ENCODE peak calls at places on chromosomes 1 and 21, in ten cellular contexts. One of them, this sample, is unnamed.

GRCh38 chr1:41446851-41447610 is 37.5 kb downstream of the EDN2 start:
- DNase-seq in upper lobe of right lung: no peak
- DNase-seq in Caco-2: no peak
- DNase-seq in MM.1S: no peak
- DNase-seq in left ventricle myocardium inferior: no peak
- DNase-seq in tibial artery: no peak
- DNase-seq in IMR-90: no peak
- DNase-seq in lung: no peak
- DNase-seq in uterus: no peak
- DNase-seq in neural progenitor cell: no peak
- DNase-seq in this sample: no peak

GRCh38 chr1:73898540-73898939 is 299.4 kb downstream of the LRRIQ3 start:
- DNase-seq in MM.1S: no peak
- DNase-seq in left ventricle myocardium inferior: no peak
- DNase-seq in upper lobe of right lung: no peak
- DNase-seq in neural progenitor cell: no peak
- DNase-seq in uterus: no peak
- DNase-seq in tibial artery: no peak
- DNase-seq in IMR-90: no peak
- DNase-seq in Caco-2: no peak
- DNase-seq in lung: no peak
- DNase-seq in this sample: no peak

GRCh38 chr1:244074559-244075171 is 23.6 kb downstream of the ZBTB18 start:
- DNase-seq in MM.1S: no peak
- DNase-seq in IMR-90: no peak
- DNase-seq in lung: no peak
- DNase-seq in left ventricle myocardium inferior: no peak
- DNase-seq in neural progenitor cell: no peak
- DNase-seq in uterus: no peak
- DNase-seq in upper lobe of right lung: no peak
- DNase-seq in tibial artery: no peak
- DNase-seq in Caco-2: no peak
- DNase-seq in this sample: no peak

GRCh38 chr1:32247983-32248889 is 1.2 kb downstream of the FAM167B start:
- DNase-seq in left ventricle myocardium inferior: peak; percentile 84
- DNase-seq in lung: peak; percentile 84
- DNase-seq in upper lobe of right lung: peak; percentile 92
- DNase-seq in uterus: peak; percentile 73
- DNase-seq in MM.1S: peak; percentile 86
- DNase-seq in IMR-90: peak; percentile 52
- DNase-seq in tibial artery: peak; percentile 89
- DNase-seq in Caco-2: peak; percentile 48
- DNase-seq in neural progenitor cell: peak; percentile 91
- DNase-seq in this sample: peak; percentile 35

GRCh38 chr1:185679220-185679619 is 55.0 kb upstream of the HMCN1 start:
- DNase-seq in Caco-2: no peak
- DNase-seq in lung: no peak
- DNase-seq in neural progenitor cell: no peak
- DNase-seq in uterus: no peak
- DNase-seq in upper lobe of right lung: no peak
- DNase-seq in IMR-90: no peak
- DNase-seq in tibial artery: no peak
- DNase-seq in left ventricle myocardium inferior: no peak
- DNase-seq in MM.1S: no peak
- DNase-seq in this sample: no peak

GRCh38 chr21:34762761-34763160 is 94.0 kb downstream of the CLIC6 start:
- DNase-seq in Caco-2: no peak
- DNase-seq in left ventricle myocardium inferior: no peak
- DNase-seq in MM.1S: no peak
- DNase-seq in uterus: no peak
- DNase-seq in IMR-90: peak; percentile 81
- DNase-seq in tibial artery: no peak
- DNase-seq in lung: no peak
- DNase-seq in upper lobe of right lung: no peak
- DNase-seq in neural progenitor cell: no peak
- DNase-seq in this sample: peak; percentile 13

GRCh38 chr1:173190101-173190895 is 16.8 kb downstream of the TNFSF4 start:
- DNase-seq in tibial artery: peak; percentile 90
- DNase-seq in uterus: peak; percentile 45
- DNase-seq in lung: peak; percentile 84
- DNase-seq in upper lobe of right lung: peak; percentile 77
- DNase-seq in IMR-90: peak; percentile 62
- DNase-seq in MM.1S: peak; percentile 77
- DNase-seq in left ventricle myocardium inferior: peak; percentile 78
- DNase-seq in neural progenitor cell: no peak
- DNase-seq in Caco-2: no peak
- DNase-seq in this sample: peak; percentile 52

GRCh38 chr1:238485062-238485905 is 594.6 kb upstream of the ZP4 start:
- DNase-seq in uterus: peak; percentile 44
- DNase-seq in lung: no peak
- DNase-seq in left ventricle myocardium inferior: no peak
- DNase-seq in upper lobe of right lung: no peak
- DNase-seq in IMR-90: peak; percentile 60
- DNase-seq in tibial artery: peak; percentile 44
- DNase-seq in neural progenitor cell: peak; percentile 38
- DNase-seq in Caco-2: no peak
- DNase-seq in MM.1S: no peak
- DNase-seq in this sample: peak; percentile 61

GRCh38 chr1:228178737-228179720 is 13.4 kb downstream of the IBA57 start:
- DNase-seq in lung: no peak
- DNase-seq in uterus: peak; percentile 24
- DNase-seq in MM.1S: no peak
- DNase-seq in tibial artery: no peak
- DNase-seq in IMR-90: peak; percentile 32
- DNase-seq in left ventricle myocardium inferior: no peak
- DNase-seq in Caco-2: no peak
- DNase-seq in upper lobe of right lung: peak; percentile 66
- DNase-seq in neural progenitor cell: no peak
- DNase-seq in this sample: peak; percentile 22

GRCh38 chr1:54970901-54971300 is 9.5 kb upstream of the TMEM61 start:
- DNase-seq in MM.1S: no peak
- DNase-seq in neural progenitor cell: no peak
- DNase-seq in IMR-90: no peak
- DNase-seq in uterus: no peak
- DNase-seq in left ventricle myocardium inferior: no peak
- DNase-seq in lung: no peak
- DNase-seq in upper lobe of right lung: no peak
- DNase-seq in Caco-2: no peak
- DNase-seq in tibial artery: no peak
- DNase-seq in this sample: no peak

GRCh38 chr1:86914635-86914997 is at the start of gene HS2ST1:
- DNase-seq in upper lobe of right lung: no peak
- DNase-seq in MM.1S: no peak
- DNase-seq in left ventricle myocardium inferior: no peak
- DNase-seq in lung: no peak
- DNase-seq in tibial artery: no peak
- DNase-seq in IMR-90: no peak
- DNase-seq in uterus: no peak
- DNase-seq in Caco-2: no peak
- DNase-seq in neural progenitor cell: no peak
- DNase-seq in this sample: no peak

GRCh38 chr1:162973381-162973795 is 95.8 kb upstream of the RGS4 start:
- DNase-seq in MM.1S: no peak
- DNase-seq in uterus: no peak
- DNase-seq in IMR-90: peak; percentile 90
- DNase-seq in tibial artery: no peak
- DNase-seq in lung: no peak
- DNase-seq in Caco-2: no peak
- DNase-seq in upper lobe of right lung: no peak
- DNase-seq in neural progenitor cell: no peak
- DNase-seq in left ventricle myocardium inferior: no peak
- DNase-seq in this sample: no peak

GRCh38 chr1:66354311-66354922 is 179.5 kb upstream of the SGIP1 start:
- DNase-seq in uterus: no peak
- DNase-seq in upper lobe of right lung: no peak
- DNase-seq in MM.1S: no peak
- DNase-seq in Caco-2: no peak
- DNase-seq in neural progenitor cell: no peak
- DNase-seq in lung: no peak
- DNase-seq in left ventricle myocardium inferior: no peak
- DNase-seq in tibial artery: no peak
- DNase-seq in IMR-90: peak; percentile 69
- DNase-seq in this sample: peak; percentile 88

GRCh38 chr1:184160236-184160635 is 108.7 kb downstream of the TSEN15 start:
- DNase-seq in left ventricle myocardium inferior: no peak
- DNase-seq in Caco-2: no peak
- DNase-seq in tibial artery: no peak
- DNase-seq in lung: no peak
- DNase-seq in MM.1S: no peak
- DNase-seq in IMR-90: peak; percentile 90
- DNase-seq in neural progenitor cell: no peak
- DNase-seq in uterus: no peak
- DNase-seq in upper lobe of right lung: no peak
- DNase-seq in this sample: no peak

DNA sequence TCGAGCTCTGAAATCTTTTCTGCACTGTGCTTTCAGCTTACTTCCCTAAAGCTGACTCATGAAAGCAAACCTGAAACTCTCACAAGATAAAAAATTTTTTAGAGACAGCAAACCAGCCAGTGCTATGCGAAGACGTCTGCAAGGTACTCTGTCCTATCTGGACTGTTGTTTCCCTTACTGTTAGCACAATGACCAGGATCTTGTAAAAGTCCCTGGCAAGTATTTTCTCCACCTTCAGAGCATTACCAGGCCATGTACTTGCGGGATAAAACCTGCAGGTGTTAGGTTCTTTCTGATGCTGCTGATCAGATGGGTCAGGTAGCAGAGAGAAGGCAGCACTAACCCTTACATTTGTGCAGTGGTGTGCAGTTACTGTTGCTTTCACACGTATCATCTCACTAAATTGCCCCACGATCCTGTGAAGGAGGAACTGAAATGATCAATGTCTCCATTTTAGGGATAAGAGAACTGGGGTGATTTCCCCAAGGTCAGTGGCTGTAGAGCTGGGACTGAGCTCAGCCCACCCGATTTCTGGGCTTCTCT is 56.6 kb downstream of the PLXNA2 start:
- DNase-seq in neural progenitor cell: no peak
- DNase-seq in left ventricle myocardium inferior: no peak
- DNase-seq in IMR-90: no peak
- DNase-seq in upper lobe of right lung: no peak
- DNase-seq in uterus: no peak
- DNase-seq in Caco-2: no peak
- DNase-seq in lung: no peak
- DNase-seq in MM.1S: peak; percentile 91
- DNase-seq in tibial artery: no peak
- DNase-seq in this sample: no peak
- H3K4me3 ChIP-seq in neural progenitor cell: no peak overlapping the region
- H3K4me3 ChIP-seq in left ventricle myocardium inferior: no peak overlapping the region
- H3K4me3 ChIP-seq in IMR-90: no peak overlapping the region
- H3K4me3 ChIP-seq in upper lobe of right lung: no peak overlapping the region
- H3K4me3 ChIP-seq in uterus: no peak overlapping the region
- H3K4me3 ChIP-seq in Caco-2: no peak overlapping the region
- H3K4me3 ChIP-seq in lung: no peak overlapping the region
- H3K4me3 ChIP-seq in MM.1S: peak overlapping the region; percentile 35
- H3K4me3 ChIP-seq in tibial artery: no peak overlapping the region
- H3K4me3 ChIP-seq in this sample: no peak overlapping the region

DNA sequence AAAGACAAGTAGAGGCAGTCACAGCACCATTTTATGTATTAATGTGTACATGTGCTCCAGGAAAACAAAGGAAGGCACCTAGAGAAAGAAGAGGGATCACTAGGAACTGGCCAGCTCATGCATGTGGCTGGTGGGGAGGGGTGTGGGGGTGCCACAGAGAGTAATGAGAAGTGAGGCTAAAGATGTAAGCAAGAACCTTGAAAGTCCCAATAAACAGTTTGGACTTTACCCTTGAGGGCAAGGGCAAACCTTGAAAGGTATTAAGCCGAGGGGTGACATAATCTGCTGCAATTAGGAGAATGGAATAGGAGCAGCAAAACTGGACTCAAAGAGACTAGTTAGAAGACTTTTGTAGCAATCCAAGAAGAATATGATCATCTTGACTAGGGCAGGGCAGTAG is 51.5 kb downstream of the ERI3 start:
- DNase-seq in neural progenitor cell: no peak
- DNase-seq in left ventricle myocardium inferior: no peak
- DNase-seq in IMR-90: no peak
- DNase-seq in uterus: no peak
- DNase-seq in MM.1S: no peak
- DNase-seq in lung: no peak
- DNase-seq in Caco-2: no peak
- DNase-seq in upper lobe of right lung: no peak
- DNase-seq in tibial artery: no peak
- DNase-seq in this sample: no peak
- H3K36me3 ChIP-seq in neural progenitor cell: no peaks in the 10 kb centered on the region
- H3K36me3 ChIP-seq in left ventricle myocardium inferior: peaks cover 75% of the 10 kb centered on the region
- H3K36me3 ChIP-seq in IMR-90: peaks cover 39% of the 10 kb centered on the region
- H3K36me3 ChIP-seq in uterus: no peaks in the 10 kb centered on the region
- H3K36me3 ChIP-seq in MM.1S: no peaks in the 10 kb centered on the region
- H3K36me3 ChIP-seq in lung: peaks cover 17% of the 10 kb centered on the region
- H3K36me3 ChIP-seq in Caco-2: no peaks in the 10 kb centered on the region
- H3K36me3 ChIP-seq in upper lobe of right lung: peaks cover 68% of the 10 kb centered on the region
- H3K36me3 ChIP-seq in tibial artery: peaks cover 58% of the 10 kb centered on the region
- H3K36me3 ChIP-seq in this sample: peaks cover 45% of the 10 kb centered on the region

DNA sequence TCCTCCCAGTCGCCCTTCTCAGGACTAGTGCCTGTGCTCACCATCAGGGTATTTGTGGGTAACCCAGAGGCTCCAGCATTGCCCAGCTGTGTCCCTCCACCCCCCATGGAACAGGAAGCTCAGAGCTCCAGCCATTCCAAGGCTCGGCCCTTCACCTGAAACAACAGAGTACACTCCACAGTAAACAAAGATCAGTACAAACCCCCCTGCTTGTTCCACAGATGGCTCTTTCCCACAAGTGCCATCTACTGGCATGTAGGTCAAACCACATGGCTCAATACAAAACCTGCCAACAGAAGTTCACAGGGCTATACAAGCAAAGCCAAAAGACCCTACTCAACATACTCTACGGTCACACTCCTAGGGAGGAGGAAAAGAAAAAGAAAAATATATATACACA is 258.7 kb downstream of the AGBL4 start:
- DNase-seq in Caco-2: peak; percentile 3
- DNase-seq in neural progenitor cell: no peak
- DNase-seq in upper lobe of right lung: no peak
- DNase-seq in left ventricle myocardium inferior: no peak
- DNase-seq in MM.1S: peak; percentile 45
- DNase-seq in tibial artery: no peak
- DNase-seq in uterus: no peak
- DNase-seq in lung: no peak
- DNase-seq in IMR-90: no peak
- DNase-seq in this sample: no peak
- H3K9me3 ChIP-seq in Caco-2: no peaks in the 10 kb centered on the region
- H3K9me3 ChIP-seq in neural progenitor cell: peaks cover 35% of the 10 kb centered on the region
- H3K9me3 ChIP-seq in upper lobe of right lung: no peaks in the 10 kb centered on the region
- H3K9me3 ChIP-seq in left ventricle myocardium inferior: peaks cover 22% of the 10 kb centered on the region
- H3K9me3 ChIP-seq in MM.1S: no peaks in the 10 kb centered on the region
- H3K9me3 ChIP-seq in tibial artery: no peaks in the 10 kb centered on the region
- H3K9me3 ChIP-seq in uterus: no peaks in the 10 kb centered on the region
- H3K9me3 ChIP-seq in lung: no peaks in the 10 kb centered on the region
- H3K9me3 ChIP-seq in IMR-90: peaks cover 18% of the 10 kb centered on the region
- H3K9me3 ChIP-seq in this sample: peaks cover 7% of the 10 kb centered on the region

DNA sequence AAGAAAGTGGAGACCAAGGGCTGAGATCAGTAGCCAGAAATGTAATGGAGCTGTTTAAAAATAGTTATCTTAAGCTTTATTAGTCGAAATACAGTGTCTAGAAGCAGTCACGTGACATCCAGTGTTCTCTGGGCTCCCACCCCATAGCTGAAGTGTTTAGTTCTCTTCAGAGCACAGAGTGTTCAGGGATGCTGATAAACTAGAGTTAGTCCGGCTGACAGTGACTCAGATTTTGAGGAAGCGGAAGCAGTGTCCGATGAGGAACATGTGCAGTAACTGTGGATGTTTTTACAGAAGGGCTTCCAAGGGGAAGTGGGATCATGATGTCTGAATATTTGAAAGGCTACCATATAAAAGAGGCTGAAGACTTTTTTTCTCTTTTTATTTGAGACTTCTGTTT is 124.0 kb downstream of the GALNT2 start:
- DNase-seq in tibial artery: peak; percentile 90
- DNase-seq in IMR-90: peak; percentile 74
- DNase-seq in uterus: peak; percentile 44
- DNase-seq in Caco-2: no peak
- DNase-seq in upper lobe of right lung: no peak
- DNase-seq in lung: peak; percentile 73
- DNase-seq in neural progenitor cell: no peak
- DNase-seq in MM.1S: no peak
- DNase-seq in left ventricle myocardium inferior: peak; percentile 66
- DNase-seq in this sample: no peak
- H3K4me3 ChIP-seq in tibial artery: no peak overlapping the region
- H3K4me3 ChIP-seq in IMR-90: no peak overlapping the region
- H3K4me3 ChIP-seq in uterus: no peak overlapping the region
- H3K4me3 ChIP-seq in Caco-2: no peak overlapping the region
- H3K4me3 ChIP-seq in upper lobe of right lung: no peak overlapping the region
- H3K4me3 ChIP-seq in lung: no peak overlapping the region
- H3K4me3 ChIP-seq in neural progenitor cell: no peak overlapping the region
- H3K4me3 ChIP-seq in MM.1S: no peak overlapping the region
- H3K4me3 ChIP-seq in left ventricle myocardium inferior: no peak overlapping the region
- H3K4me3 ChIP-seq in this sample: no peak overlapping the region